ENCODE peak calls at places on chromosomes 16 and 17, in nine cellular contexts. One of them, this sample, is unnamed.

GRCh38 chr16:79372504-79373184 is 227.9 kb downstream of the MAF start:
- DNase-seq in mammary epithelial cell: peak; percentile 0
- DNase-seq in stomach: no peak
- DNase-seq in WTC11: no peak
- DNase-seq in fibroblast of the aortic adventitia: no peak
- DNase-seq in HL-60: no peak
- DNase-seq in psoas muscle: peak; percentile 23
- DNase-seq in fibroblast of lung: peak; percentile 56
- DNase-seq in neural crest cell: no peak
- DNase-seq in this sample: no peak

GRCh38 chr17:58632324-58633314 is 59.2 kb downstream of the TEX14 start:
- DNase-seq in stomach: no peak
- DNase-seq in psoas muscle: no peak
- DNase-seq in WTC11: no peak
- DNase-seq in fibroblast of lung: no peak
- DNase-seq in HL-60: no peak
- DNase-seq in fibroblast of the aortic adventitia: no peak
- DNase-seq in neural crest cell: no peak
- DNase-seq in mammary epithelial cell: no peak
- DNase-seq in this sample: no peak

GRCh38 chr16:13120557-13120956 is 219.2 kb downstream of the SHISA9 start:
- DNase-seq in psoas muscle: no peak
- DNase-seq in HL-60: no peak
- DNase-seq in neural crest cell: no peak
- DNase-seq in fibroblast of lung: no peak
- DNase-seq in mammary epithelial cell: no peak
- DNase-seq in stomach: no peak
- DNase-seq in fibroblast of the aortic adventitia: no peak
- DNase-seq in WTC11: no peak
- DNase-seq in this sample: no peak

GRCh38 chr17:29124135-29124930 is 55.9 kb downstream of the MYO18A start:
- DNase-seq in psoas muscle: no peak
- DNase-seq in stomach: peak; percentile 55
- DNase-seq in fibroblast of the aortic adventitia: peak; percentile 85
- DNase-seq in WTC11: peak; percentile 51
- DNase-seq in neural crest cell: peak; percentile 39
- DNase-seq in mammary epithelial cell: peak; percentile 68
- DNase-seq in fibroblast of lung: peak; percentile 84
- DNase-seq in HL-60: no peak
- DNase-seq in this sample: peak; percentile 79

GRCh38 chr17:54976316-54976715 is 7.8 kb downstream of the STXBP4 start:
- DNase-seq in fibroblast of the aortic adventitia: no peak
- DNase-seq in fibroblast of lung: no peak
- DNase-seq in psoas muscle: no peak
- DNase-seq in stomach: no peak
- DNase-seq in WTC11: no peak
- DNase-seq in mammary epithelial cell: no peak
- DNase-seq in HL-60: no peak
- DNase-seq in neural crest cell: no peak
- DNase-seq in this sample: no peak

GRCh38 chr16:50615891-50616290 is 65.2 kb downstream of the SNX20 start:
- DNase-seq in psoas muscle: no peak
- DNase-seq in WTC11: no peak
- DNase-seq in fibroblast of the aortic adventitia: peak; percentile 94
- DNase-seq in HL-60: no peak
- DNase-seq in fibroblast of lung: peak; percentile 52
- DNase-seq in stomach: no peak
- DNase-seq in mammary epithelial cell: no peak
- DNase-seq in neural crest cell: no peak
- DNase-seq in this sample: no peak

GRCh38 chr16:80034948-80035700 is 434.6 kb upstream of the MAF start:
- DNase-seq in WTC11: no peak
- DNase-seq in mammary epithelial cell: no peak
- DNase-seq in stomach: no peak
- DNase-seq in fibroblast of the aortic adventitia: no peak
- DNase-seq in psoas muscle: no peak
- DNase-seq in fibroblast of lung: no peak
- DNase-seq in neural crest cell: no peak
- DNase-seq in HL-60: no peak
- DNase-seq in this sample: no peak

GRCh38 chr16:86117235-86117634 is 218.3 kb downstream of the IRF8 start:
- DNase-seq in neural crest cell: no peak
- DNase-seq in HL-60: no peak
- DNase-seq in fibroblast of the aortic adventitia: no peak
- DNase-seq in WTC11: no peak
- DNase-seq in psoas muscle: no peak
- DNase-seq in fibroblast of lung: no peak
- DNase-seq in stomach: no peak
- DNase-seq in mammary epithelial cell: no peak
- DNase-seq in this sample: no peak

GRCh38 chr17:14201087-14201486 is 35.6 kb downstream of the CDRT15 start:
- DNase-seq in neural crest cell: no peak
- DNase-seq in fibroblast of the aortic adventitia: peak; percentile 45
- DNase-seq in psoas muscle: no peak
- DNase-seq in stomach: no peak
- DNase-seq in WTC11: no peak
- DNase-seq in mammary epithelial cell: no peak
- DNase-seq in HL-60: no peak
- DNase-seq in fibroblast of lung: peak; percentile 23
- DNase-seq in this sample: no peak

GRCh38 chr17:43822566-43823190 is 10.3 kb downstream of the MPP3 start:
- DNase-seq in WTC11: no peak
- DNase-seq in mammary epithelial cell: no peak
- DNase-seq in fibroblast of lung: no peak
- DNase-seq in neural crest cell: no peak
- DNase-seq in HL-60: no peak
- DNase-seq in fibroblast of the aortic adventitia: peak; percentile 56
- DNase-seq in psoas muscle: no peak
- DNase-seq in stomach: no peak
- DNase-seq in this sample: no peak

DNA sequence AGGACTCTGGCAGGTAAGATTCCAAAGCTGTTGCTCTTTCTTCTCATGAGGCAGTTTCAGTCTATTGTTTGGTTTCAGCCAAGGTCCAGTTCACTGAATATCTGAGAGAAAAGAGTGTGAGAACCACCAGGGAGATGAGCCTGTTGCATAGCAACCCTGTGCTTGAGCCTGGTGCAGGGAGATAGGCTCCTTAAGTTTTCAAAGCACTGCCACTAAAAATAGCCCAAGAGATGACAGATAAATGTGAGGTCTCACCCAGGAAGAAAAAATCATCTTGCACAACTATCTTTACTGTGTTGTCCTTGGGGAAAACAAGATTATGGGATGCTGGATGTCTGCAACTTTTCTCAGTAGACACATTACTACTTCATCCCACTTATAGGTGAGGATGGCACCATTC is 26.2 kb upstream of the NUDT7 start:
- DNase-seq in stomach: no peak
- DNase-seq in fibroblast of the aortic adventitia: no peak
- DNase-seq in WTC11: no peak
- DNase-seq in mammary epithelial cell: no peak
- DNase-seq in fibroblast of lung: no peak
- DNase-seq in HL-60: no peak
- DNase-seq in psoas muscle: no peak
- DNase-seq in neural crest cell: no peak
- DNase-seq in this sample: no peak
- TF ChIP-seq CTCF in stomach: no peak
- TF ChIP-seq CTCF in fibroblast of the aortic adventitia: no peak
- TF ChIP-seq CTCF in WTC11: no peak
- TF ChIP-seq CTCF in mammary epithelial cell: no peak
- TF ChIP-seq CTCF in fibroblast of lung: no peak
- TF ChIP-seq CTCF in HL-60: no peak
- TF ChIP-seq CTCF in psoas muscle: no peak
- TF ChIP-seq CTCF in neural crest cell: no peak
- TF ChIP-seq CTCF in this sample: no peak

DNA sequence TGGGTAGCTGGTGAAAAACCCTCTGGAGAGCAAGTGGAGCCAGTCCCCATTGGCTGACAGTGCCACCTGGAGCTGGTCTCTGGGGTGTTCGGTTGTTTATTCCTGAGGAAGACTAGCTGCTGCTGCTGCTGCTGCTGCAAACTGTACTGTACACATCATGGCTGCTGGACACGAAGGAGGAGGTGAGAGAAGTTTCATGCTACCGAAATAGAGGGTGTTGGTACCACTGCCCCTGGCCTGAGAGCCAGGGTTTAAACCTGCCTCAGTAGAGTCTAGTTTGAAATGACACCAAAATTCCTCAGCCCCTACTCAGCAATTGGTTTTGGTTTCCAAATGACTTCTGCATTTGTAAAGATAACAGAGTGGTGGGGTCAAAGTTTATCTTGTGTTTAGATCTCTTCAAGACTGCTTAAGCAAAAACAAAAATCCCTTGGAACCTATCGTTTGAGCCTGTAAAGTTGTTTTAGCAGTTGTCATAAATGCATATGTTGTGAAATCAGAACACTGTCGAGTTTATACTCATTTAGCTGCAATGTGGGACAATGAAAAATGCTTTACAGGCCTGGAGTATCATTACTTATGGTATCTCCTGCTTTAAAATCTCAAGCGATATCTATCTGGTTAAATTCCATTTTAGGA is 40.8 kb downstream of the CYB5B start:
- DNase-seq in mammary epithelial cell: no peak
- DNase-seq in neural crest cell: no peak
- DNase-seq in psoas muscle: no peak
- DNase-seq in stomach: no peak
- DNase-seq in fibroblast of the aortic adventitia: peak; percentile 57
- DNase-seq in HL-60: no peak
- DNase-seq in fibroblast of lung: peak; percentile 78
- DNase-seq in WTC11: no peak
- DNase-seq in this sample: peak; percentile 41
- TF ChIP-seq CTCF in mammary epithelial cell: peak; percentile 30
- TF ChIP-seq CTCF in neural crest cell: no peak
- TF ChIP-seq CTCF in psoas muscle: no peak
- TF ChIP-seq CTCF in stomach: no peak
- TF ChIP-seq CTCF in fibroblast of the aortic adventitia: no peak
- TF ChIP-seq CTCF in HL-60: no peak
- TF ChIP-seq CTCF in fibroblast of lung: no peak
- TF ChIP-seq CTCF in WTC11: no peak
- TF ChIP-seq CTCF in this sample: peak; percentile 30

GRCh38 chr17:1455748-1456599 is at the start of gene CRK:
- DNase-seq in neural crest cell: peak; percentile 99
- DNase-seq in fibroblast of the aortic adventitia: peak; percentile 93
- DNase-seq in HL-60: peak; percentile 73
- DNase-seq in stomach: peak; percentile 98
- DNase-seq in mammary epithelial cell: peak; percentile 94
- DNase-seq in fibroblast of lung: peak; percentile 94
- DNase-seq in WTC11: peak; percentile 98
- DNase-seq in psoas muscle: peak; percentile 97
- DNase-seq in this sample: peak; percentile 100
- TF ChIP-seq CTCF in neural crest cell: no peak
- TF ChIP-seq CTCF in fibroblast of the aortic adventitia: no peak
- TF ChIP-seq CTCF in HL-60: no peak
- TF ChIP-seq CTCF in stomach: no peak
- TF ChIP-seq CTCF in mammary epithelial cell: no peak
- TF ChIP-seq CTCF in fibroblast of lung: no peak
- TF ChIP-seq CTCF in WTC11: no peak
- TF ChIP-seq CTCF in psoas muscle: no peak
- TF ChIP-seq CTCF in this sample: no peak

DNA sequence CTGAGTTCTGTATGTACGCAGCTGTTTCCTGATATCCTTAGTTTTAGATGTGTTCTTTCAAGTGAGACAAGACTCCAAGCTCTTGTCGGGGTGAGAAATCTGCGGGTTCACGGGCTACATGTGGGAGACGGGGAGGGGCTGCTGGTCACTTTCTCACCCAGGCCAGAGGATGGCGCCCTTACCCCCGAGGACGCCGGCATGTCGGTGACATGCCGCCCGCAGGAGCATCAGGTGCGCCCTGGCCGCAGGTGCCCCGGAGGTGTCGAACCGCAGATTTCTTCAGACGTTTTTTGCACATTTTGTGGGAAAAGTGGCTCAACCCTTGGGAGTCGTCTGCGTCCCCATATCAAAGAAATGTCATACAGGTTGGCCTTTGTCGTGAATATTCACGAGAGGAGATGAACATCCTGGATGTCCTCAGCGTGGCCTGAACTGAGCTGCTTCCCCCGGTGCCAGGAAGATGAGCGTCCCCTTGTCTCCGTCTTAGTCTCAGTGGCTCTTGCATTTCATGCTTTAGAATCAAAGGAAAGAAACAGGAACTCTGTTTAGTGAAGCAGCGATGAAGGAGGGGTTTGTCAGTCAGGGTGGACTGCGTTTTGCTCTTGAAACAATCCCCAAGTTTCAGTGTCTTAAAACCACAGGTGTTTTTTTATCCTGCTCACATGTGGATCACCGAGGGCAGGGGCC is 75.3 kb upstream of the ZNF750 start:
- DNase-seq in fibroblast of the aortic adventitia: no peak
- DNase-seq in stomach: no peak
- DNase-seq in fibroblast of lung: no peak
- DNase-seq in neural crest cell: no peak
- DNase-seq in mammary epithelial cell: no peak
- DNase-seq in psoas muscle: no peak
- DNase-seq in HL-60: no peak
- DNase-seq in WTC11: peak; percentile 49
- DNase-seq in this sample: no peak
- TF ChIP-seq CTCF in fibroblast of the aortic adventitia: no peak
- TF ChIP-seq CTCF in stomach: no peak
- TF ChIP-seq CTCF in fibroblast of lung: no peak
- TF ChIP-seq CTCF in neural crest cell: no peak
- TF ChIP-seq CTCF in mammary epithelial cell: peak; percentile 12
- TF ChIP-seq CTCF in psoas muscle: no peak
- TF ChIP-seq CTCF in HL-60: no peak
- TF ChIP-seq CTCF in WTC11: no peak
- TF ChIP-seq CTCF in this sample: no peak

DNA sequence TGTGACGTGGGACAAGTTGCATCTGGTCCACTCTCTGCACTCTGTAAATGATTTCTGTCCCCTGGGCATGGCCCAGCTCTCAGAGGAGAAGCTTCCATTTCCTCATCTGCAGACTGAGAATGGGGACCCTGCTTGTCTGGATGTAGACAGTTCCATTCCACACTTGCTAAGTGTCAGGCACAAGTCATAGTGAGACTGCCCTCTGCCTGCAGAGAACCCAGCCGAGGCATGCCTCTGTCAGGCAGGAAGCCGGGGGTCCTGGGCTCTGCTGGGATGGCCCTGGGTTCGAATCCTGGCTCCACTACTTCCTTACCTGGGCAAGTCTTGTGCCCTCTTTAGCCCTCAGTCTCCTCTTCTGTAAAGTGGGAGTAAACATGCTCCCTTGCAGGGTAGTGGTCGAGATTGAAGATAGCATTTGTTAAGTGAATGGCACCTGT is 4.1 kb downstream of the MAP2K3 start:
- DNase-seq in fibroblast of the aortic adventitia: no peak
- DNase-seq in neural crest cell: no peak
- DNase-seq in stomach: no peak
- DNase-seq in mammary epithelial cell: no peak
- DNase-seq in fibroblast of lung: no peak
- DNase-seq in psoas muscle: no peak
- DNase-seq in WTC11: no peak
- DNase-seq in HL-60: no peak
- DNase-seq in this sample: peak; percentile 65
- TF ChIP-seq CTCF in fibroblast of the aortic adventitia: no peak
- TF ChIP-seq CTCF in neural crest cell: no peak
- TF ChIP-seq CTCF in stomach: no peak
- TF ChIP-seq CTCF in mammary epithelial cell: no peak
- TF ChIP-seq CTCF in fibroblast of lung: no peak
- TF ChIP-seq CTCF in psoas muscle: no peak
- TF ChIP-seq CTCF in WTC11: no peak
- TF ChIP-seq CTCF in HL-60: no peak
- TF ChIP-seq CTCF in this sample: peak; percentile 29